ENCODE peak calls at places on chromosomes 16 and 17, in nine cellular contexts. One of them, this sample, is unnamed.

GRCh38 chr17:59666235-59666634 is 41.0 kb downstream of the PTRH2 start:
- DNase-seq in germinal center: no peak
- DNase-seq in nucleus accumbens: no peak
- DNase-seq in neuronal stem cell: no peak
- DNase-seq in ELR: peak; percentile 45
- DNase-seq in activated naive CD8-positive, alpha-beta T cell treated with anti-CD3 and anti-CD28 coated beads, Interleukin-2, amount 50 U/mL, for 24 hours: no peak
- DNase-seq in NCI-H460: no peak
- DNase-seq in naive thymus-derived CD8-positive, alpha-beta T cell: no peak
- DNase-seq in HEK293T: no peak
- DNase-seq in this sample: no peak

GRCh38 chr17:30905742-30906100 is 317 bp downstream of the TEFM start:
- DNase-seq in nucleus accumbens: no peak
- DNase-seq in naive thymus-derived CD8-positive, alpha-beta T cell: no peak
- DNase-seq in neuronal stem cell: no peak
- DNase-seq in ELR: peak; percentile 39
- DNase-seq in activated naive CD8-positive, alpha-beta T cell treated with anti-CD3 and anti-CD28 coated beads, Interleukin-2, amount 50 U/mL, for 24 hours: peak; percentile 23
- DNase-seq in HEK293T: peak; percentile 17
- DNase-seq in NCI-H460: peak; percentile 13
- DNase-seq in germinal center: no peak
- DNase-seq in this sample: no peak

GRCh38 chr17:30433514-30433913 is 43.7 kb upstream of the GOSR1 start:
- DNase-seq in NCI-H460: peak; percentile 45
- DNase-seq in neuronal stem cell: no peak
- DNase-seq in activated naive CD8-positive, alpha-beta T cell treated with anti-CD3 and anti-CD28 coated beads, Interleukin-2, amount 50 U/mL, for 24 hours: no peak
- DNase-seq in nucleus accumbens: no peak
- DNase-seq in ELR: peak; percentile 96
- DNase-seq in naive thymus-derived CD8-positive, alpha-beta T cell: no peak
- DNase-seq in HEK293T: no peak
- DNase-seq in germinal center: no peak
- DNase-seq in this sample: no peak

GRCh38 chr16:89915303-89916232 is 3.1 kb upstream of the MC1R start:
- DNase-seq in activated naive CD8-positive, alpha-beta T cell treated with anti-CD3 and anti-CD28 coated beads, Interleukin-2, amount 50 U/mL, for 24 hours: no peak
- DNase-seq in germinal center: no peak
- DNase-seq in nucleus accumbens: no peak
- DNase-seq in HEK293T: no peak
- DNase-seq in naive thymus-derived CD8-positive, alpha-beta T cell: no peak
- DNase-seq in neuronal stem cell: no peak
- DNase-seq in ELR: no peak
- DNase-seq in NCI-H460: no peak
- DNase-seq in this sample: no peak

GRCh38 chr17:75521951-75522727 is 3.4 kb upstream of the LLGL2 start:
- DNase-seq in activated naive CD8-positive, alpha-beta T cell treated with anti-CD3 and anti-CD28 coated beads, Interleukin-2, amount 50 U/mL, for 24 hours: no peak
- DNase-seq in nucleus accumbens: no peak
- DNase-seq in neuronal stem cell: no peak
- DNase-seq in germinal center: no peak
- DNase-seq in ELR: peak; percentile 34
- DNase-seq in HEK293T: no peak
- DNase-seq in naive thymus-derived CD8-positive, alpha-beta T cell: no peak
- DNase-seq in NCI-H460: no peak
- DNase-seq in this sample: no peak

GRCh38 chr17:39926588-39927100 is 757 bp downstream of the ORMDL3 start:
- DNase-seq in HEK293T: peak; percentile 22
- DNase-seq in germinal center: peak; percentile 60
- DNase-seq in neuronal stem cell: peak; percentile 26
- DNase-seq in ELR: peak; percentile 47
- DNase-seq in naive thymus-derived CD8-positive, alpha-beta T cell: no peak
- DNase-seq in activated naive CD8-positive, alpha-beta T cell treated with anti-CD3 and anti-CD28 coated beads, Interleukin-2, amount 50 U/mL, for 24 hours: peak; percentile 60
- DNase-seq in nucleus accumbens: no peak
- DNase-seq in NCI-H460: no peak
- DNase-seq in this sample: peak; percentile 47

GRCh38 chr17:79053251-79053925 is 21.2 kb upstream of the ENGASE start:
- DNase-seq in activated naive CD8-positive, alpha-beta T cell treated with anti-CD3 and anti-CD28 coated beads, Interleukin-2, amount 50 U/mL, for 24 hours: no peak
- DNase-seq in germinal center: no peak
- DNase-seq in naive thymus-derived CD8-positive, alpha-beta T cell: no peak
- DNase-seq in NCI-H460: no peak
- DNase-seq in HEK293T: no peak
- DNase-seq in nucleus accumbens: no peak
- DNase-seq in neuronal stem cell: no peak
- DNase-seq in ELR: peak; percentile 56
- DNase-seq in this sample: no peak

GRCh38 chr16:28475221-28475620 is 3.1 kb upstream of the NPIPB7 start:
- DNase-seq in naive thymus-derived CD8-positive, alpha-beta T cell: no peak
- DNase-seq in HEK293T: no peak
- DNase-seq in germinal center: no peak
- DNase-seq in nucleus accumbens: no peak
- DNase-seq in neuronal stem cell: no peak
- DNase-seq in ELR: no peak
- DNase-seq in activated naive CD8-positive, alpha-beta T cell treated with anti-CD3 and anti-CD28 coated beads, Interleukin-2, amount 50 U/mL, for 24 hours: no peak
- DNase-seq in NCI-H460: no peak
- DNase-seq in this sample: no peak

GRCh38 chr17:16091773-16092172 is 92.1 kb downstream of the TTC19 start:
- DNase-seq in germinal center: no peak
- DNase-seq in ELR: peak; percentile 13
- DNase-seq in neuronal stem cell: no peak
- DNase-seq in NCI-H460: no peak
- DNase-seq in HEK293T: no peak
- DNase-seq in naive thymus-derived CD8-positive, alpha-beta T cell: no peak
- DNase-seq in nucleus accumbens: no peak
- DNase-seq in activated naive CD8-positive, alpha-beta T cell treated with anti-CD3 and anti-CD28 coated beads, Interleukin-2, amount 50 U/mL, for 24 hours: no peak
- DNase-seq in this sample: no peak

GRCh38 chr17:4040784-4041183 is 76.5 kb upstream of the ATP2A3 start:
- DNase-seq in naive thymus-derived CD8-positive, alpha-beta T cell: no peak
- DNase-seq in ELR: no peak
- DNase-seq in nucleus accumbens: no peak
- DNase-seq in activated naive CD8-positive, alpha-beta T cell treated with anti-CD3 and anti-CD28 coated beads, Interleukin-2, amount 50 U/mL, for 24 hours: no peak
- DNase-seq in germinal center: no peak
- DNase-seq in NCI-H460: no peak
- DNase-seq in neuronal stem cell: no peak
- DNase-seq in HEK293T: no peak
- DNase-seq in this sample: no peak

GRCh38 chr16:78704421-78704820 is 605.0 kb downstream of the WWOX start:
- DNase-seq in ELR: no peak
- DNase-seq in HEK293T: no peak
- DNase-seq in germinal center: no peak
- DNase-seq in activated naive CD8-positive, alpha-beta T cell treated with anti-CD3 and anti-CD28 coated beads, Interleukin-2, amount 50 U/mL, for 24 hours: no peak
- DNase-seq in nucleus accumbens: no peak
- DNase-seq in naive thymus-derived CD8-positive, alpha-beta T cell: no peak
- DNase-seq in NCI-H460: no peak
- DNase-seq in neuronal stem cell: no peak
- DNase-seq in this sample: no peak

GRCh38 chr16:57764341-57765159 is 29.0 kb downstream of the KATNB1 start:
- DNase-seq in neuronal stem cell: no peak
- DNase-seq in ELR: peak; percentile 97
- DNase-seq in NCI-H460: peak; percentile 88
- DNase-seq in naive thymus-derived CD8-positive, alpha-beta T cell: no peak
- DNase-seq in activated naive CD8-positive, alpha-beta T cell treated with anti-CD3 and anti-CD28 coated beads, Interleukin-2, amount 50 U/mL, for 24 hours: peak; percentile 29
- DNase-seq in HEK293T: peak; percentile 93
- DNase-seq in nucleus accumbens: no peak
- DNase-seq in germinal center: peak; percentile 54
- DNase-seq in this sample: no peak

GRCh38 chr16:56294599-56294998 is 103.3 kb downstream of the GNAO1 start:
- DNase-seq in neuronal stem cell: no peak
- DNase-seq in ELR: peak; percentile 44
- DNase-seq in activated naive CD8-positive, alpha-beta T cell treated with anti-CD3 and anti-CD28 coated beads, Interleukin-2, amount 50 U/mL, for 24 hours: no peak
- DNase-seq in NCI-H460: no peak
- DNase-seq in germinal center: no peak
- DNase-seq in nucleus accumbens: no peak
- DNase-seq in naive thymus-derived CD8-positive, alpha-beta T cell: no peak
- DNase-seq in HEK293T: no peak
- DNase-seq in this sample: no peak

GRCh38 chr16:11687606-11688519 is 19.6 kb downstream of the SNN start:
- DNase-seq in nucleus accumbens: no peak
- DNase-seq in NCI-H460: no peak
- DNase-seq in germinal center: no peak
- DNase-seq in activated naive CD8-positive, alpha-beta T cell treated with anti-CD3 and anti-CD28 coated beads, Interleukin-2, amount 50 U/mL, for 24 hours: no peak
- DNase-seq in neuronal stem cell: no peak
- DNase-seq in ELR: no peak
- DNase-seq in naive thymus-derived CD8-positive, alpha-beta T cell: no peak
- DNase-seq in HEK293T: no peak
- DNase-seq in this sample: no peak

GRCh38 chr16:11737678-11738077 is 5.0 kb downstream of the TXNDC11 start:
- DNase-seq in ELR: no peak
- DNase-seq in germinal center: no peak
- DNase-seq in nucleus accumbens: no peak
- DNase-seq in naive thymus-derived CD8-positive, alpha-beta T cell: no peak
- DNase-seq in neuronal stem cell: no peak
- DNase-seq in NCI-H460: no peak
- DNase-seq in activated naive CD8-positive, alpha-beta T cell treated with anti-CD3 and anti-CD28 coated beads, Interleukin-2, amount 50 U/mL, for 24 hours: no peak
- DNase-seq in HEK293T: no peak
- DNase-seq in this sample: no peak

GRCh38 chr17:1629647-1630310 is 1.1 kb upstream of the SLC43A2 start:
- DNase-seq in nucleus accumbens: no peak
- DNase-seq in HEK293T: peak; percentile 49
- DNase-seq in germinal center: peak; percentile 75
- DNase-seq in NCI-H460: peak; percentile 24
- DNase-seq in neuronal stem cell: no peak
- DNase-seq in ELR: peak; percentile 52
- DNase-seq in activated naive CD8-positive, alpha-beta T cell treated with anti-CD3 and anti-CD28 coated beads, Interleukin-2, amount 50 U/mL, for 24 hours: peak; percentile 92
- DNase-seq in naive thymus-derived CD8-positive, alpha-beta T cell: peak; percentile 64
- DNase-seq in this sample: peak; percentile 66

GRCh38 chr17:37458805-37459204 is 30.9 kb upstream of the DUSP14 start:
- DNase-seq in neuronal stem cell: no peak
- DNase-seq in NCI-H460: no peak
- DNase-seq in nucleus accumbens: no peak
- DNase-seq in germinal center: no peak
- DNase-seq in HEK293T: no peak
- DNase-seq in activated naive CD8-positive, alpha-beta T cell treated with anti-CD3 and anti-CD28 coated beads, Interleukin-2, amount 50 U/mL, for 24 hours: no peak
- DNase-seq in naive thymus-derived CD8-positive, alpha-beta T cell: no peak
- DNase-seq in ELR: peak; percentile 87
- DNase-seq in this sample: no peak

GRCh38 chr16:68626557-68626956 is 18.6 kb upstream of the CDH3 start:
- DNase-seq in NCI-H460: no peak
- DNase-seq in naive thymus-derived CD8-positive, alpha-beta T cell: no peak
- DNase-seq in germinal center: no peak
- DNase-seq in ELR: no peak
- DNase-seq in activated naive CD8-positive, alpha-beta T cell treated with anti-CD3 and anti-CD28 coated beads, Interleukin-2, amount 50 U/mL, for 24 hours: no peak
- DNase-seq in nucleus accumbens: no peak
- DNase-seq in HEK293T: no peak
- DNase-seq in neuronal stem cell: no peak
- DNase-seq in this sample: no peak

GRCh38 chr16:57642368-57643135 is 14.1 kb downstream of the ADGRG1 start:
- DNase-seq in activated naive CD8-positive, alpha-beta T cell treated with anti-CD3 and anti-CD28 coated beads, Interleukin-2, amount 50 U/mL, for 24 hours: no peak
- DNase-seq in NCI-H460: no peak
- DNase-seq in ELR: peak; percentile 29
- DNase-seq in naive thymus-derived CD8-positive, alpha-beta T cell: no peak
- DNase-seq in HEK293T: no peak
- DNase-seq in neuronal stem cell: no peak
- DNase-seq in nucleus accumbens: no peak
- DNase-seq in germinal center: no peak
- DNase-seq in this sample: no peak

GRCh38 chr16:85137323-85138072 is 25.2 kb upstream of the CIBAR2 start:
- DNase-seq in nucleus accumbens: peak; percentile 90
- DNase-seq in ELR: peak; percentile 78
- DNase-seq in naive thymus-derived CD8-positive, alpha-beta T cell: no peak
- DNase-seq in HEK293T: no peak
- DNase-seq in germinal center: no peak
- DNase-seq in activated naive CD8-positive, alpha-beta T cell treated with anti-CD3 and anti-CD28 coated beads, Interleukin-2, amount 50 U/mL, for 24 hours: no peak
- DNase-seq in NCI-H460: peak; percentile 56
- DNase-seq in neuronal stem cell: no peak
- DNase-seq in this sample: no peak

GRCh38 chr17:15655162-15655561 is 28.9 kb downstream of the TRIM16 start:
- DNase-seq in HEK293T: no peak
- DNase-seq in nucleus accumbens: no peak
- DNase-seq in ELR: no peak
- DNase-seq in neuronal stem cell: no peak
- DNase-seq in naive thymus-derived CD8-positive, alpha-beta T cell: no peak
- DNase-seq in activated naive CD8-positive, alpha-beta T cell treated with anti-CD3 and anti-CD28 coated beads, Interleukin-2, amount 50 U/mL, for 24 hours: no peak
- DNase-seq in germinal center: no peak
- DNase-seq in NCI-H460: no peak
- DNase-seq in this sample: no peak

GRCh38 chr17:57286372-57287105 is 30.2 kb downstream of the MSI2 start:
- DNase-seq in naive thymus-derived CD8-positive, alpha-beta T cell: no peak
- DNase-seq in ELR: no peak
- DNase-seq in activated naive CD8-positive, alpha-beta T cell treated with anti-CD3 and anti-CD28 coated beads, Interleukin-2, amount 50 U/mL, for 24 hours: no peak
- DNase-seq in germinal center: no peak
- DNase-seq in NCI-H460: no peak
- DNase-seq in nucleus accumbens: no peak
- DNase-seq in HEK293T: no peak
- DNase-seq in neuronal stem cell: peak; percentile 77
- DNase-seq in this sample: no peak

GRCh38 chr16:89658221-89658879 is 714 bp downstream of the SPATA33 start:
- DNase-seq in neuronal stem cell: no peak
- DNase-seq in activated naive CD8-positive, alpha-beta T cell treated with anti-CD3 and anti-CD28 coated beads, Interleukin-2, amount 50 U/mL, for 24 hours: peak; percentile 34
- DNase-seq in germinal center: no peak
- DNase-seq in ELR: peak; percentile 50
- DNase-seq in NCI-H460: no peak
- DNase-seq in naive thymus-derived CD8-positive, alpha-beta T cell: no peak
- DNase-seq in HEK293T: peak; percentile 43
- DNase-seq in nucleus accumbens: no peak
- DNase-seq in this sample: no peak

GRCh38 chr17:8728991-8729390 is 15.6 kb downstream of the CCDC42 start:
- DNase-seq in HEK293T: no peak
- DNase-seq in ELR: no peak
- DNase-seq in neuronal stem cell: no peak
- DNase-seq in naive thymus-derived CD8-positive, alpha-beta T cell: no peak
- DNase-seq in germinal center: no peak
- DNase-seq in activated naive CD8-positive, alpha-beta T cell treated with anti-CD3 and anti-CD28 coated beads, Interleukin-2, amount 50 U/mL, for 24 hours: no peak
- DNase-seq in nucleus accumbens: no peak
- DNase-seq in NCI-H460: no peak
- DNase-seq in this sample: no peak

GRCh38 chr16:80824623-80825364 is 20.4 kb upstream of the CDYL2 start:
- DNase-seq in germinal center: peak; percentile 51
- DNase-seq in activated naive CD8-positive, alpha-beta T cell treated with anti-CD3 and anti-CD28 coated beads, Interleukin-2, amount 50 U/mL, for 24 hours: peak; percentile 32
- DNase-seq in neuronal stem cell: peak; percentile 59
- DNase-seq in naive thymus-derived CD8-positive, alpha-beta T cell: peak; percentile 41
- DNase-seq in HEK293T: peak; percentile 20
- DNase-seq in nucleus accumbens: no peak
- DNase-seq in NCI-H460: peak; percentile 47
- DNase-seq in ELR: peak; percentile 70
- DNase-seq in this sample: no peak

GRCh38 chr17:63156986-63157385 is 191.0 kb downstream of the TANC2 start:
- DNase-seq in neuronal stem cell: no peak
- DNase-seq in ELR: no peak
- DNase-seq in activated naive CD8-positive, alpha-beta T cell treated with anti-CD3 and anti-CD28 coated beads, Interleukin-2, amount 50 U/mL, for 24 hours: no peak
- DNase-seq in NCI-H460: no peak
- DNase-seq in HEK293T: no peak
- DNase-seq in germinal center: no peak
- DNase-seq in naive thymus-derived CD8-positive, alpha-beta T cell: no peak
- DNase-seq in nucleus accumbens: no peak
- DNase-seq in this sample: no peak

GRCh38 chr17:2770129-2770528 is 20.7 kb upstream of the CCDC92B start:
- DNase-seq in ELR: no peak
- DNase-seq in NCI-H460: no peak
- DNase-seq in HEK293T: no peak
- DNase-seq in neuronal stem cell: no peak
- DNase-seq in germinal center: no peak
- DNase-seq in nucleus accumbens: no peak
- DNase-seq in activated naive CD8-positive, alpha-beta T cell treated with anti-CD3 and anti-CD28 coated beads, Interleukin-2, amount 50 U/mL, for 24 hours: no peak
- DNase-seq in naive thymus-derived CD8-positive, alpha-beta T cell: no peak
- DNase-seq in this sample: no peak

GRCh38 chr17:47742319-47743181 is 9.5 kb downstream of the TBX21 start:
- DNase-seq in ELR: peak; percentile 34
- DNase-seq in naive thymus-derived CD8-positive, alpha-beta T cell: peak; percentile 50
- DNase-seq in nucleus accumbens: no peak
- DNase-seq in germinal center: peak; percentile 59
- DNase-seq in NCI-H460: no peak
- DNase-seq in neuronal stem cell: peak; percentile 61
- DNase-seq in activated naive CD8-positive, alpha-beta T cell treated with anti-CD3 and anti-CD28 coated beads, Interleukin-2, amount 50 U/mL, for 24 hours: peak; percentile 62
- DNase-seq in HEK293T: peak; percentile 83
- DNase-seq in this sample: peak; percentile 36

GRCh38 chr17:20289984-20290383 is 177.4 kb downstream of the LGALS9B start:
- DNase-seq in naive thymus-derived CD8-positive, alpha-beta T cell: no peak
- DNase-seq in NCI-H460: no peak
- DNase-seq in activated naive CD8-positive, alpha-beta T cell treated with anti-CD3 and anti-CD28 coated beads, Interleukin-2, amount 50 U/mL, for 24 hours: no peak
- DNase-seq in neuronal stem cell: no peak
- DNase-seq in nucleus accumbens: no peak
- DNase-seq in ELR: no peak
- DNase-seq in HEK293T: no peak
- DNase-seq in germinal center: no peak
- DNase-seq in this sample: no peak

GRCh38 chr16:84839956-84840355 is 20.2 kb downstream of the CRISPLD2 start:
- DNase-seq in nucleus accumbens: no peak
- DNase-seq in HEK293T: no peak
- DNase-seq in germinal center: no peak
- DNase-seq in NCI-H460: no peak
- DNase-seq in ELR: peak; percentile 96
- DNase-seq in neuronal stem cell: no peak
- DNase-seq in naive thymus-derived CD8-positive, alpha-beta T cell: no peak
- DNase-seq in activated naive CD8-positive, alpha-beta T cell treated with anti-CD3 and anti-CD28 coated beads, Interleukin-2, amount 50 U/mL, for 24 hours: no peak
- DNase-seq in this sample: no peak

GRCh38 chr16:70254095-70254964 is 2.6 kb upstream of the EXOSC6 start:
- DNase-seq in naive thymus-derived CD8-positive, alpha-beta T cell: no peak
- DNase-seq in nucleus accumbens: no peak
- DNase-seq in NCI-H460: no peak
- DNase-seq in neuronal stem cell: no peak
- DNase-seq in HEK293T: peak; percentile 3
- DNase-seq in germinal center: no peak
- DNase-seq in ELR: peak; percentile 13
- DNase-seq in activated naive CD8-positive, alpha-beta T cell treated with anti-CD3 and anti-CD28 coated beads, Interleukin-2, amount 50 U/mL, for 24 hours: no peak
- DNase-seq in this sample: no peak

This sample was measured in effector CD4-positive, alpha-beta T cell.